ENCODE peak calls at places on chromosome 3, in nine cellular contexts. A, P, M, T, H, X, J, O and S are unnamed samples. For H3K27me3, the result is how much of the 10 kb centered on the place peaks cover.

GRCh38 chr3:61928020-61928419 is 366.6 kb downstream of the PTPRG start:
- DNase-seq in P (no peak), M (no peak), O (peak), T (peak), H (no peak), J (no peak), A (no peak), X (no peak), S (no peak)

GRCh38 chr3:59992578-59992977 is 942.8 kb upstream of the CFAP20DC start:
- DNase-seq in P (no peak), T (no peak), M (no peak), J (no peak), O (no peak), H (no peak), A (no peak), X (no peak), S (no peak)

GRCh38 chr3:169295126-169295525 is 368.4 kb downstream of the MECOM start:
- DNase-seq in J (no peak), A (no peak), X (no peak), M (peak), P (no peak), T (no peak), O (peak), H (no peak), S (no peak)

GRCh38 chr3:46903341-46904302 is 26.1 kb downstream of the PTH1R start:
- DNase-seq in J (peak), O (peak), X (no peak), H (no peak), P (peak), T (no peak), A (no peak), M (peak), S (no peak)

GRCh38 chr3:13137808-13138565 is 64.8 kb upstream of the IQSEC1 start:
- DNase-seq in J (peak), O (no peak), H (no peak), M (no peak), T (no peak), P (peak), A (peak), X (no peak), S (peak)

GRCh38 chr3:7285502-7285901 is 424.6 kb downstream of the GRM7 start:
- DNase-seq in M (no peak), O (no peak), H (no peak), J (no peak), P (no peak), X (no peak), A (peak), T (no peak), S (no peak)

GRCh38 chr3:187450791-187451190 is 82.6 kb downstream of the RTP4 start:
- DNase-seq in X (no peak), H (no peak), M (no peak), P (no peak), A (peak), O (no peak), J (no peak), T (peak), S (no peak)

GRCh38 chr3:185552358-185552877 is at the start of gene LIPH:
- DNase-seq in T (no peak), H (no peak), M (peak), P (no peak), O (peak), J (no peak), X (no peak), A (no peak), S (no peak)

GRCh38 chr3:100966807-100967206 is 26.4 kb downstream of the ABI3BP start:
- DNase-seq in J (no peak), X (no peak), M (no peak), H (no peak), P (no peak), O (no peak), A (no peak), T (no peak), S (no peak)

GRCh38 chr3:65173841-65174240 is 486.0 kb upstream of the ADAMTS9 start:
- DNase-seq in P (no peak), O (no peak), X (no peak), M (no peak), T (no peak), A (no peak), J (no peak), H (no peak), S (no peak)

GRCh38 chr3:99920530-99921376 is 103.1 kb downstream of the CMSS1 start:
- DNase-seq in O (peak), X (peak), M (no peak), T (no peak), P (peak), J (peak), H (peak), A (peak), S (no peak)

GRCh38 chr3:39869890-39870289 is 60.5 kb downstream of the MYRIP start:
- DNase-seq in P (no peak), H (no peak), O (no peak), X (no peak), J (no peak), T (no peak), A (no peak), M (no peak), S (no peak)

GRCh38 chr3:7263347-7264195 is 402.7 kb downstream of the GRM7 start:
- DNase-seq in O (no peak), X (no peak), H (no peak), A (no peak), T (no peak), P (no peak), M (no peak), J (no peak), S (no peak)

GRCh38 chr3:190375250-190375649 is 12.7 kb upstream of the CLDN16 start:
- DNase-seq in X (no peak), H (no peak), J (no peak), A (no peak), O (no peak), T (no peak), P (no peak), M (no peak), S (no peak)

GRCh38 chr3:133881987-133882825 is 13.5 kb downstream of the RAB6B start:
- DNase-seq in X (no peak), T (peak), O (no peak), A (no peak), H (no peak), M (no peak), J (no peak), P (no peak), S (no peak)

GRCh38 chr3:49602877-49603411 is 48.7 kb downstream of the BSN start:
- DNase-seq in A (no peak), J (no peak), X (no peak), T (no peak), M (no peak), O (no peak), H (no peak), P (peak), S (no peak)

GRCh38 chr3:94146455-94146854 is 83.6 kb downstream of the NSUN3 start:
- DNase-seq in A (no peak), T (no peak), O (no peak), H (no peak), X (no peak), J (no peak), P (no peak), M (no peak), S (no peak)

GRCh38 chr3:16496008-16496407 is 17.5 kb downstream of the RFTN1 start:
- DNase-seq in P (no peak), X (no peak), H (no peak), M (no peak), O (no peak), A (no peak), T (no peak), J (no peak), S (no peak)

GRCh38 chr3:7543294-7543693 is 682.4 kb downstream of the GRM7 start:
- DNase-seq in A (no peak), P (no peak), H (no peak), T (no peak), X (no peak), O (no peak), J (no peak), M (no peak), S (no peak)

GRCh38 chr3:159175391-159175725 is 373.5 kb downstream of the MFSD1 start:
- DNase-seq in X (no peak), O (no peak), M (no peak), J (no peak), T (no peak), P (no peak), A (no peak), H (no peak), S (no peak)

GRCh38 chr3:22585504-22585903 is 617.6 kb upstream of the UBE2E2 start:
- DNase-seq in J (no peak), H (no peak), T (no peak), P (no peak), O (peak), X (no peak), M (peak), A (no peak), S (no peak)

GRCh38 chr3:122355612-122356011 is 27.4 kb downstream of the MIX23 start:
- DNase-seq in T (no peak), M (no peak), X (no peak), J (no peak), O (no peak), H (no peak), P (no peak), A (no peak), S (no peak)

GRCh38 chr3:12643724-12644123 is 20.2 kb downstream of the RAF1 start:
- DNase-seq in J (no peak), M (no peak), P (no peak), A (no peak), T (no peak), O (no peak), H (no peak), X (no peak), S (no peak)

GRCh38 chr3:12954180-12954579 is 112.8 kb upstream of the RPL32 start:
- DNase-seq in X (no peak), A (no peak), J (no peak), M (no peak), P (no peak), H (no peak), T (no peak), O (no peak), S (no peak)

GRCh38 chr3:65732060-65732933 is 306.4 kb downstream of the MAGI1 start:
- DNase-seq in J (no peak), H (peak), P (no peak), T (no peak), A (peak), X (no peak), M (peak), O (peak), S (no peak)

GRCh38 chr3:120214161-120214560 is 70.9 kb downstream of the GPR156 start:
- DNase-seq in A (no peak), O (no peak), P (no peak), T (no peak), H (peak), J (no peak), M (no peak), X (no peak), S (no peak)

GRCh38 chr3:178085817-178086123 is 450.5 kb upstream of the KCNMB2 start:
- DNase-seq in J (no peak), T (no peak), A (no peak), O (no peak), X (no peak), H (no peak), M (no peak), P (no peak), S (no peak)

GRCh38 chr3:66468016-66468735 is 32.6 kb downstream of the LRIG1 start:
- DNase-seq in T (no peak), P (no peak), M (no peak), A (no peak), H (no peak), J (no peak), X (no peak), O (peak), S (no peak)

GRCh38 chr3:17183951-17184550 is 299.3 kb downstream of the PLCL2 start:
- DNase-seq in A (no peak), O (peak), J (no peak), T (no peak), H (no peak), M (no peak), P (no peak), X (no peak), S (no peak)

GRCh38 chr3:108879915-108880314 is 57.3 kb downstream of the TRAT1 start:
- DNase-seq in T (no peak), M (no peak), P (no peak), X (no peak), J (no peak), H (no peak), O (no peak), A (no peak), S (no peak)
- TF ChIP-seq CTCF in T (no peak), M (no peak), P (no peak), X (no peak), J (no peak), H (no peak), O (no peak), A (peak), S (no peak)

DNA sequence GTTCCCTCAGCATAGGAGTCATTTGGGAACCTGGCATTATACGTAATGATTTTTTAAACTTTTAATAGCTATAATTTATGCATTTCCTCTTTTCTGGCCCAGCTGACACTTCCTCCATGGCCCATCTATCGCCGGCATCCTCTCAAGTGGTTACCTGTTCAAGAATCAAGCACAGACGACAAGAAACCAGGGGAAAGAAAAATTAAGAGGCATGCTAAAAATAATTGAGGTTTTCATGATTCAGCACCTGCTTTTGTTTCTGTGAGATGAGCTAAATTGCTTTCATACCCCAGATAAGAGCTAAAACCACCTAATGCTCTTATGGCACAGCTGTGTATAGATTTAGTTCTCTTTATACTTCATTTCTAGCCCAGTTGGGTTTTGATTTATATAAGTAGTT is 1.7 kb downstream of the SPCS1 start:
- DNase-seq in X (no peak), P (no peak), T (no peak), H (no peak), O (no peak), A (no peak), M (no peak), J (no peak), S (no peak)
- H3K27ac ChIP-seq in X (no peak), P (no peak), T (no peak), H (no peak), O (no peak), A (no peak), M (no peak), J (no peak), S (no peak)

GRCh38 chr3:72127213-72127612 is 342.3 kb upstream of the PROK2 start:
- DNase-seq in J (no peak), T (no peak), M (no peak), A (no peak), X (no peak), P (no peak), H (no peak), O (no peak), S (no peak)
- H3K27me3 ChIP-seq in J (under half), T (under half), M (under half), A (under half), X (under half), P (under half), H (under half), O (under half), S (under half)

GRCh38 chr3:183401678-183402077 is 26.7 kb downstream of the MCF2L2 start:
- DNase-seq in P (no peak), H (no peak), J (no peak), M (no peak), T (no peak), O (no peak), A (no peak), X (no peak), S (no peak)
- TF ChIP-seq CTCF in P (no peak), H (no peak), J (no peak), M (no peak), T (no peak), O (no peak), A (no peak), X (no peak), S (no peak)

DNA sequence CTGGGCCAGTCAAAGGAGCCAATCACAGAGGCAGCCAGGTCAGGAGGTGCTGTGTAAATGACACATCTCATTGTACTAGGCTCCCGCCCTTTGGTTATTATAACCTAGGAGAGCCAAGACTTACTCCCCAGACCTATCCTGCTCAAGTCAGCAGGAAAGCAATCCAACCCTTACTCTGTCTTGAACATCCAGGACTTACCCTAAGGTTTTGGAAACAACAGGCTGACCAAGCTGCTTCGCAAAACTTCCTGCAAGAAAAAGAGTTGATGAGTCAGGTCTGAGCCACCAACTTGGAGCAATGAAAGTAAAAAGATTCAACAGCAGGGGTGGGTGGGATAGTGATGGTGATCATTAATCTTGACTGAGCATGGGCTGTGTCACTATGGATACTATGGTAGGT is 144.4 kb downstream of the MYLK start:
- DNase-seq in P (no peak), T (no peak), O (peak), J (no peak), M (peak), A (no peak), X (no peak), H (no peak), S (no peak)
- H3K27ac ChIP-seq in P (no peak), T (no peak), O (peak), J (no peak), M (peak), A (no peak), X (no peak), H (no peak), S (no peak)

GRCh38 chr3:147371771-147372340 is 34.5 kb downstream of the ZIC4 start:
- DNase-seq in X (no peak), A (no peak), M (no peak), H (no peak), P (no peak), T (peak), O (no peak), J (no peak), S (no peak)
- H3K27me3 ChIP-seq in X (half or more), A (half or more), M (under half), H (under half), P (half or more), T (half or more), O (half or more), J (half or more), S (half or more)

GRCh38 chr3:71875461-71875947 is 90.6 kb upstream of the PROK2 start:
- DNase-seq in M (peak), H (peak), X (peak), A (peak), O (peak), J (peak), P (peak), T (peak), S (peak)

GRCh38 chr3:71873093-71873611 is 88.2 kb upstream of the PROK2 start:
- DNase-seq in M (no peak), T (peak), O (no peak), P (no peak), A (no peak), X (no peak), J (no peak), H (no peak), S (no peak)

GRCh38 chr3:71876135-71876534 is 91.2 kb upstream of the PROK2 start:
- DNase-seq in M (no peak), J (no peak), A (no peak), P (no peak), X (no peak), O (no peak), H (no peak), T (peak), S (no peak)

GRCh38 chr3:71876706-71877105 is 91.8 kb upstream of the PROK2 start:
- DNase-seq in P (no peak), M (no peak), O (no peak), T (peak), H (no peak), J (no peak), A (no peak), X (no peak), S (no peak)

DNA sequence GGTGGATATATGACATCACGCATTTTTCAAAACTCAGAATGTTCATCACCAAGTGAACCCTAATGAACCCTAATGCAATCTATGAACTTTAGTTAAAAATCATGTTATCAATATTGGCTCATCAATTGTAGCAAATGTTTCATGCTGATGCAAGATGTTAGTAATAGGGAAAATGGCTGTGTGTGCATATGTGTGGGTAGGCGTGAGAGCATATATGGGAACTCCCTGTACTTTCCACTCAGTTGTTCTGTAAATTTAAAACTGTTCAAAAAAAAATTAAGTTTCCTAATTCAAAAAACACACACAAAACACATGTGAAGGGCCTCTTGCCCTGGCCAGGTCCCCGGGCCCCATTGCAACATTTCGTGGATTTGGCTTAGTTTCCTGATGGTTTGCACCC is 89.7 kb upstream of the PROK2 start:
- DNase-seq in O (no peak), T (no peak), X (no peak), P (no peak), A (no peak), H (no peak), J (no peak), M (no peak), S (no peak)
- TF ChIP-seq CTCF in O (no peak), T (no peak), X (no peak), P (no peak), A (no peak), H (no peak), J (no peak), M (no peak), S (no peak)

DNA sequence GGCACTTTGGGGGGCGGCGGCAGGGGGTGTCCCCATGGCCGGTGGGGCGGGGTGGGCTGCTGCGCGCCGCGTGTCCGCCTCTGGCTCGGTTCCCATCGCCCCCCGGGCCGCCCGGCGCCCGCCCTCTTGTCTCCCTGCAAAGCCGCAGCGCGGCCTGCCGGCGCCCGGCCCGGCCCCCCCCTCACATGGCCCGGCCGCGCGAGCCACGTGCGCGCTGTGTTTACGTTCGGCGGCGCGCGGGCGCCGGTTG is 492 bp downstream of the NR1D2 start:
- DNase-seq in M (no peak), O (no peak), J (no peak), T (no peak), A (no peak), X (no peak), H (no peak), P (no peak), S (no peak)
- H3K27ac ChIP-seq in M (peak), O (peak), J (peak), T (peak), A (peak), X (peak), H (peak), P (peak), S (peak)

GRCh38 chr3:170727754-170728153 is 141.9 kb upstream of the SLC7A14 start:
- DNase-seq in O (no peak), X (no peak), M (no peak), J (no peak), A (no peak), P (no peak), T (no peak), H (no peak), S (no peak)

GRCh38 chr3:170724599-170724998 is 138.7 kb upstream of the SLC7A14 start:
- DNase-seq in P (peak), O (peak), H (peak), T (no peak), A (no peak), M (peak), J (peak), X (no peak), S (no peak)

GRCh38 chr3:170725285-170725731 is 139.4 kb upstream of the SLC7A14 start:
- DNase-seq in X (no peak), A (no peak), M (no peak), T (no peak), O (peak), H (peak), P (no peak), J (no peak), S (no peak)

GRCh38 chr3:170728181-170728580 is 141.8 kb downstream of the RPL22L1 start:
- DNase-seq in M (no peak), O (no peak), P (no peak), H (no peak), T (no peak), J (no peak), A (no peak), X (no peak), S (no peak)

DNA sequence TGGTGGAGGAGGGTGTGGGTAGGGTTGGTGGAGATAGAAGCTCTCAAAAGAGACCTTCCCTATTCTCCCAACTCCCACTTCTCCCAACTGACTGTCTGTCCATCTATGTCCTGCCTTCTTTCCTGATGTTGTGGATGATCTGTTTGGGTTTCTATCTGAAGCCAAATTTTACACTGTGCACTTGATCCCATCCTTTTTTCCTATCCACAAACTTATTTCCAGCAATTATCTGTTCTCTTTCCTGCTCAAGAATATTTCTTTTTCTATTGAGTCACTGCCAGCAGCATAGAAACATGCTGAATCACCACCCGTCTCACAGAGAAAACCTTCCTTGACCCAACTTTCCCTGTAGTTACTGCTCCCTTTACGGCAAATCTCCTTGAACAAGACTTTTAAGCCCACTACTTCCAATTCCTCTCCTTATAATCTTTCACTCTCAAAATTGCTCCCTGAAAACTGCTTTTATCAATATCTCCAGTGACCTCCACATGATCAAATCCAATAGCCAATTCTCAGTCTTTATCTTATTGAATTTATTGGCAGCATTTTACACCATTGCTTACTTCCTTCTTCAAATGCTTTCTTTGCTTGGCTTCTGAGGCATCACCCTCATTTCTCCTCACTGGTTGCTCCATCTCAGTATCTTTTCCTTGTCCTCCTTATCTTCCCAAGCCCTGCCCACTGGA is 141.2 kb upstream of the SLC7A14 start:
- DNase-seq in O (peak), T (no peak), X (no peak), M (peak), A (no peak), J (no peak), H (peak), P (no peak), S (no peak)
- H3K27me3 ChIP-seq in O (under half), T (under half), X (under half), M (under half), A (under half), J (under half), H (under half), P (under half), S (under half)